ENCODE peak calls at places on chromosomes 13 and 19, in five cellular contexts. One of them, this sample, is unnamed.

GRCh38 chr19:19461306-19461670 is 54.1 kb downstream of the TSSK6 start:
- DNase-seq in stomach: no peak
- DNase-seq in skeletal muscle cell: no peak
- DNase-seq in tibial artery: no peak
- DNase-seq in uterus: no peak
- DNase-seq in this sample: no peak

GRCh38 chr13:78596701-78597550 is 6.4 kb downstream of the POU4F1 start:
- DNase-seq in uterus: no peak
- DNase-seq in skeletal muscle cell: no peak
- DNase-seq in tibial artery: no peak
- DNase-seq in stomach: no peak
- DNase-seq in this sample: no peak

GRCh38 chr13:19888799-19889198 is 25.4 kb upstream of the ZMYM5 start:
- DNase-seq in stomach: no peak
- DNase-seq in uterus: no peak
- DNase-seq in tibial artery: no peak
- DNase-seq in skeletal muscle cell: no peak
- DNase-seq in this sample: no peak

GRCh38 chr19:46928951-46929350 is 68.2 kb downstream of the ARHGAP35 start:
- DNase-seq in stomach: no peak
- DNase-seq in tibial artery: no peak
- DNase-seq in skeletal muscle cell: no peak
- DNase-seq in uterus: no peak
- DNase-seq in this sample: no peak

GRCh38 chr19:32876919-32877285 is 7.3 kb upstream of the SLC7A9 start:
- DNase-seq in skeletal muscle cell: peak; percentile 24
- DNase-seq in uterus: no peak
- DNase-seq in tibial artery: no peak
- DNase-seq in stomach: no peak
- DNase-seq in this sample: no peak

GRCh38 chr19:33210266-33210940 is 15.2 kb downstream of the SLC7A10 start:
- DNase-seq in tibial artery: no peak
- DNase-seq in uterus: no peak
- DNase-seq in skeletal muscle cell: no peak
- DNase-seq in stomach: no peak
- DNase-seq in this sample: no peak

GRCh38 chr13:40496035-40496810 is 170.2 kb downstream of the FOXO1 start:
- DNase-seq in tibial artery: no peak
- DNase-seq in skeletal muscle cell: no peak
- DNase-seq in stomach: no peak
- DNase-seq in uterus: no peak
- DNase-seq in this sample: no peak

GRCh38 chr19:40523322-40524047 is 53.2 kb upstream of the SHKBP1 start:
- DNase-seq in skeletal muscle cell: no peak
- DNase-seq in uterus: peak; percentile 25
- DNase-seq in stomach: peak; percentile 80
- DNase-seq in tibial artery: no peak
- DNase-seq in this sample: no peak

GRCh38 chr13:66994097-66994496 is 236.0 kb downstream of the PCDH9 start:
- DNase-seq in tibial artery: peak; percentile 70
- DNase-seq in uterus: no peak
- DNase-seq in stomach: peak; percentile 61
- DNase-seq in skeletal muscle cell: peak; percentile 38
- DNase-seq in this sample: peak; percentile 76

GRCh38 chr13:48369988-48370387 is 42.9 kb downstream of the LPAR6 start:
- DNase-seq in skeletal muscle cell: no peak
- DNase-seq in stomach: no peak
- DNase-seq in tibial artery: no peak
- DNase-seq in uterus: no peak
- DNase-seq in this sample: no peak

GRCh38 chr13:112071902-112072530 is 5.1 kb downstream of the SOX1 start:
- DNase-seq in stomach: no peak
- DNase-seq in skeletal muscle cell: no peak
- DNase-seq in uterus: no peak
- DNase-seq in tibial artery: no peak
- DNase-seq in this sample: no peak

GRCh38 chr13:112073245-112074138 is 6.5 kb downstream of the SOX1 start:
- DNase-seq in uterus: no peak
- DNase-seq in tibial artery: no peak
- DNase-seq in stomach: no peak
- DNase-seq in skeletal muscle cell: no peak
- DNase-seq in this sample: no peak

GRCh38 chr13:112071011-112071901 is 4.3 kb downstream of the SOX1 start:
- DNase-seq in skeletal muscle cell: no peak
- DNase-seq in stomach: no peak
- DNase-seq in tibial artery: no peak
- DNase-seq in uterus: no peak
- DNase-seq in this sample: no peak

GRCh38 chr13:112072531-112073244 is 5.7 kb downstream of the SOX1 start:
- DNase-seq in stomach: no peak
- DNase-seq in skeletal muscle cell: no peak
- DNase-seq in tibial artery: no peak
- DNase-seq in uterus: no peak
- DNase-seq in this sample: no peak

GRCh38 chr13:112074139-112074710 is 7.3 kb downstream of the SOX1 start:
- DNase-seq in uterus: no peak
- DNase-seq in skeletal muscle cell: no peak
- DNase-seq in stomach: no peak
- DNase-seq in tibial artery: peak; percentile 44
- DNase-seq in this sample: no peak
- H3K4me3 ChIP-seq in uterus: no peak overlapping the region
- H3K4me3 ChIP-seq in skeletal muscle cell: no peak overlapping the region
- H3K4me3 ChIP-seq in stomach: no peak overlapping the region
- H3K4me3 ChIP-seq in tibial artery: no peak overlapping the region
- H3K4me3 ChIP-seq in this sample: no peak overlapping the region

DNA sequence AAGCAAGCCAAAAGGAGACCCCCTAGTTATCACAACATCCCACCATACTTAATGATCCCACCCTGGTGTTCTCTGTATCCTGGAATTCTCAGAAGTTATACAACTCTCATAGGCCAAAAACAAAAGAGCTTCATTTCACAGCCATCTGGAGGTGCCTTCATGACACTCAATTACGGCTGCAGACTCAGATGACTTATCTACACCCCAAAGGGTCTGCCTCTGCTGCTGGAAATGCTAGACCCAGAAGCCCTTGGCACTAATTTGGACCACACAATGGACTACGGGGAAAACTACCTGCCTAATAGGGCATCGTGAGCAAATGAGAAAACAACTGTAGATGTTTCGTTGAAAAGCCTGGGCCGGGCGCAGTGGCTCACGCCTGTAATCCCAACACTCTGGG is 40.2 kb downstream of the BRD4 start:
- DNase-seq in uterus: no peak
- DNase-seq in skeletal muscle cell: no peak
- DNase-seq in stomach: no peak
- DNase-seq in tibial artery: no peak
- DNase-seq in this sample: no peak
- H3K4me3 ChIP-seq in uterus: no peak overlapping the region
- H3K4me3 ChIP-seq in skeletal muscle cell: no peak overlapping the region
- H3K4me3 ChIP-seq in stomach: no peak overlapping the region
- H3K4me3 ChIP-seq in tibial artery: no peak overlapping the region
- H3K4me3 ChIP-seq in this sample: no peak overlapping the region

GRCh38 chr13:30431269-30431950 is 9.1 kb downstream of the UBE2L5 start:
- DNase-seq in skeletal muscle cell: no peak
- DNase-seq in tibial artery: no peak
- DNase-seq in uterus: no peak
- DNase-seq in stomach: no peak
- DNase-seq in this sample: no peak

GRCh38 chr13:30429235-30429634 is 6.9 kb downstream of the UBE2L5 start:
- DNase-seq in tibial artery: no peak
- DNase-seq in skeletal muscle cell: no peak
- DNase-seq in uterus: no peak
- DNase-seq in stomach: no peak
- DNase-seq in this sample: no peak

GRCh38 chr13:30429721-30430694 is 7.7 kb downstream of the UBE2L5 start:
- DNase-seq in tibial artery: no peak
- DNase-seq in skeletal muscle cell: peak; percentile 83
- DNase-seq in uterus: no peak
- DNase-seq in stomach: no peak
- DNase-seq in this sample: no peak
- H3K4me3 ChIP-seq in tibial artery: no peak overlapping the region
- H3K4me3 ChIP-seq in skeletal muscle cell: no peak overlapping the region
- H3K4me3 ChIP-seq in uterus: no peak overlapping the region
- H3K4me3 ChIP-seq in stomach: no peak overlapping the region
- H3K4me3 ChIP-seq in this sample: no peak overlapping the region

GRCh38 chr19:738509-739128 is 12.3 kb upstream of the MISP start:
- DNase-seq in skeletal muscle cell: no peak
- DNase-seq in tibial artery: no peak
- DNase-seq in stomach: no peak
- DNase-seq in uterus: no peak
- DNase-seq in this sample: no peak

GRCh38 chr19:736125-736524 is 14.8 kb upstream of the MISP start:
- DNase-seq in tibial artery: no peak
- DNase-seq in stomach: no peak
- DNase-seq in skeletal muscle cell: no peak
- DNase-seq in uterus: no peak
- DNase-seq in this sample: no peak

GRCh38 chr19:739998-740715 is 10.8 kb upstream of the MISP start:
- DNase-seq in tibial artery: no peak
- DNase-seq in stomach: no peak
- DNase-seq in uterus: no peak
- DNase-seq in skeletal muscle cell: no peak
- DNase-seq in this sample: no peak

GRCh38 chr19:734716-735115 is 16.2 kb upstream of the MISP start:
- DNase-seq in stomach: no peak
- DNase-seq in skeletal muscle cell: no peak
- DNase-seq in uterus: no peak
- DNase-seq in tibial artery: no peak
- DNase-seq in this sample: no peak

DNA sequence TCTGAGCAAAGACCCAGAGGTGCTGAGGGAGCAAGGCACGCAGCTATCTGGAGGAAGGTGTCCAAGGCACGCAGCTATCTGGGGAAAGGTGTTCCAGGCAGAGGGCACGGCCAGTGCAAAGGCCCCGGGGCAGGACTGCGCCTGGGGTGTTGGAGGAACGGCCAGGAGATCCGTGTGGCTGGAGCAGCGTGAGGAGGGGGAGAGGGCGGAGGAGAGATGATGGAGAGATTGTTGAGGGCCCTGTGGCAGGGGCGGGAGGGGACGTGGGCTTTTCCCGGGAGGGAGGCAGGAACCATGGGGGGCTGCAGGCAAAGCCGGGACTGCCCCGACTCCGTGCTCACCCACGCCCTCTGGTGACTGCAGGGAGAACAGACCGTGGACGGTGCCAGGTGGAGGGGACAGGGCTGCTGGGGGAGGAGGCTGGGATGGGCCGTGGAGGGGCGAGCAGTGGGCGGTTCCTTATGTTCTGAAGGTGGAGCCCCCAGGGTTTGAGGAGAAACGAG is 13.3 kb upstream of the MISP start:
- DNase-seq in tibial artery: no peak
- DNase-seq in uterus: peak; percentile 47
- DNase-seq in skeletal muscle cell: no peak
- DNase-seq in stomach: peak; percentile 52
- DNase-seq in this sample: no peak
- H3K4me3 ChIP-seq in tibial artery: no peak overlapping the region
- H3K4me3 ChIP-seq in uterus: no peak overlapping the region
- H3K4me3 ChIP-seq in skeletal muscle cell: no peak overlapping the region
- H3K4me3 ChIP-seq in stomach: no peak overlapping the region
- H3K4me3 ChIP-seq in this sample: no peak overlapping the region

GRCh38 chr13:72122661-72123060 is 255.7 kb upstream of the DACH1 start:
- DNase-seq in tibial artery: no peak
- DNase-seq in uterus: no peak
- DNase-seq in stomach: no peak
- DNase-seq in skeletal muscle cell: no peak
- DNase-seq in this sample: no peak

GRCh38 chr13:72120632-72121031 is 253.6 kb upstream of the DACH1 start:
- DNase-seq in uterus: no peak
- DNase-seq in stomach: no peak
- DNase-seq in tibial artery: no peak
- DNase-seq in skeletal muscle cell: no peak
- DNase-seq in this sample: no peak

GRCh38 chr13:72125561-72125960 is 258.6 kb upstream of the DACH1 start:
- DNase-seq in tibial artery: no peak
- DNase-seq in skeletal muscle cell: peak; percentile 41
- DNase-seq in uterus: no peak
- DNase-seq in stomach: no peak
- DNase-seq in this sample: no peak

GRCh38 chr13:72126424-72126823 is 259.4 kb upstream of the DACH1 start:
- DNase-seq in stomach: no peak
- DNase-seq in uterus: no peak
- DNase-seq in skeletal muscle cell: no peak
- DNase-seq in tibial artery: no peak
- DNase-seq in this sample: no peak

GRCh38 chr13:72121466-72121865 is 254.5 kb upstream of the DACH1 start:
- DNase-seq in skeletal muscle cell: no peak
- DNase-seq in uterus: no peak
- DNase-seq in stomach: no peak
- DNase-seq in tibial artery: no peak
- DNase-seq in this sample: no peak
- H3K4me3 ChIP-seq in skeletal muscle cell: no peak overlapping the region
- H3K4me3 ChIP-seq in uterus: no peak overlapping the region
- H3K4me3 ChIP-seq in stomach: no peak overlapping the region
- H3K4me3 ChIP-seq in tibial artery: no peak overlapping the region
- H3K4me3 ChIP-seq in this sample: no peak overlapping the region

GRCh38 chr13:112732679-112733078 is 42.8 kb downstream of the ATP11A start:
- DNase-seq in tibial artery: no peak
- DNase-seq in skeletal muscle cell: no peak
- DNase-seq in uterus: no peak
- DNase-seq in stomach: no peak
- DNase-seq in this sample: no peak
- H3K4me3 ChIP-seq in tibial artery: no peak overlapping the region
- H3K4me3 ChIP-seq in skeletal muscle cell: no peak overlapping the region
- H3K4me3 ChIP-seq in uterus: no peak overlapping the region
- H3K4me3 ChIP-seq in stomach: no peak overlapping the region
- H3K4me3 ChIP-seq in this sample: no peak overlapping the region

GRCh38 chr19:55599468-55600335 is at the start of the genes FIZ1 and ZNF524:
- DNase-seq in tibial artery: peak; percentile 100
- DNase-seq in stomach: peak; percentile 99
- DNase-seq in uterus: peak; percentile 99
- DNase-seq in skeletal muscle cell: peak; percentile 97
- DNase-seq in this sample: peak; percentile 99

GRCh38 chr19:55598719-55599467 is 424 bp downstream of the FIZ1 start:
- DNase-seq in stomach: peak; percentile 95
- DNase-seq in tibial artery: peak; percentile 96
- DNase-seq in uterus: peak; percentile 95
- DNase-seq in skeletal muscle cell: peak; percentile 79
- DNase-seq in this sample: peak; percentile 92

GRCh38 chr19:55597493-55597892 is 1.8 kb downstream of the FIZ1 start:
- DNase-seq in uterus: peak; percentile 32
- DNase-seq in skeletal muscle cell: no peak
- DNase-seq in tibial artery: no peak
- DNase-seq in stomach: no peak
- DNase-seq in this sample: no peak

GRCh38 chr19:55596304-55596703 is 3.0 kb downstream of the FIZ1 start:
- DNase-seq in uterus: no peak
- DNase-seq in tibial artery: no peak
- DNase-seq in skeletal muscle cell: no peak
- DNase-seq in stomach: no peak
- DNase-seq in this sample: no peak

DNA sequence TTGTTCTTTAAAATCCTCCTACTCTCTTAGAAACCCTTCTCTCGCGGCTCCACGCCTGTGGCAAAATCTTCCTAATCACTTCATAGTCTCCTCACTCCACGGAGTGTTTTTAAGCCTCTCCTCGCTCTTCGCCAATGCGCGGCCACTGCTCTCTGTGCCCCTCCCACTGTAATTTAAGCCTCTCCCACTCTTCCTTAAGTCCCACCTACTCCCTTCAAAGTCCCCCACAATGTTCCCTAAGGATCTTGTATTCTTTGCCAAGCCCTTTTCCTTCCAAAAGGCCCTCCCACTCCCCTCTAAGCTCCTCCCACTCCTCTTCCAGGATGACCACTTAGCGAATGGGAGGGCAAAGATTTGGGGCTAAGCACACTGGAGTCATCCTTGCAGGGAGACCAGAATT is 1.3 kb downstream of the FIZ1 start:
- DNase-seq in tibial artery: no peak
- DNase-seq in uterus: no peak
- DNase-seq in stomach: no peak
- DNase-seq in skeletal muscle cell: no peak
- DNase-seq in this sample: no peak
- H3K4me3 ChIP-seq in tibial artery: no peak overlapping the region
- H3K4me3 ChIP-seq in uterus: no peak overlapping the region
- H3K4me3 ChIP-seq in stomach: peak overlapping the region; percentile 81
- H3K4me3 ChIP-seq in skeletal muscle cell: no peak overlapping the region
- H3K4me3 ChIP-seq in this sample: no peak overlapping the region